ENCODE peak calls at places on chromosomes 13 and 19, in ten cellular contexts. One of them, this sample, is unnamed.

GRCh38 chr13:100828226-100828625 is 153.6 kb upstream of the TMTC4 start:
- DNase-seq in lower lobe of right lung: no peak
- DNase-seq in suprapubic skin: no peak
- DNase-seq in transverse colon: no peak
- DNase-seq in HepG2: peak
- DNase-seq in mucosa of descending colon: no peak
- DNase-seq in upper lobe of right lung: no peak
- DNase-seq in fibroblast of villous mesenchyme: no peak
- DNase-seq in GM12865: no peak
- DNase-seq in HFF-Myc: no peak
- DNase-seq in this sample: no peak

GRCh38 chr19:41244117-41244516 is 20.1 kb upstream of the HNRNPUL1 start:
- DNase-seq in mucosa of descending colon: no peak
- DNase-seq in transverse colon: no peak
- DNase-seq in lower lobe of right lung: no peak
- DNase-seq in fibroblast of villous mesenchyme: no peak
- DNase-seq in upper lobe of right lung: no peak
- DNase-seq in HFF-Myc: no peak
- DNase-seq in suprapubic skin: no peak
- DNase-seq in GM12865: no peak
- DNase-seq in HepG2: no peak
- DNase-seq in this sample: no peak

GRCh38 chr13:81591528-81592220 is 1250.7 kb upstream of the SPRY2 start:
- DNase-seq in suprapubic skin: no peak
- DNase-seq in HepG2: no peak
- DNase-seq in GM12865: no peak
- DNase-seq in lower lobe of right lung: no peak
- DNase-seq in fibroblast of villous mesenchyme: no peak
- DNase-seq in transverse colon: no peak
- DNase-seq in HFF-Myc: no peak
- DNase-seq in upper lobe of right lung: no peak
- DNase-seq in mucosa of descending colon: no peak
- DNase-seq in this sample: no peak

GRCh38 chr13:41544824-41545707 is 87.7 kb downstream of the RGCC start:
- DNase-seq in fibroblast of villous mesenchyme: no peak
- DNase-seq in transverse colon: no peak
- DNase-seq in lower lobe of right lung: no peak
- DNase-seq in HFF-Myc: no peak
- DNase-seq in HepG2: no peak
- DNase-seq in mucosa of descending colon: no peak
- DNase-seq in suprapubic skin: no peak
- DNase-seq in GM12865: no peak
- DNase-seq in upper lobe of right lung: no peak
- DNase-seq in this sample: no peak

GRCh38 chr19:17933414-17934129 is 757 bp downstream of the CCDC124 start:
- DNase-seq in HepG2: peak
- DNase-seq in fibroblast of villous mesenchyme: peak
- DNase-seq in HFF-Myc: no peak
- DNase-seq in mucosa of descending colon: no peak
- DNase-seq in GM12865: no peak
- DNase-seq in lower lobe of right lung: no peak
- DNase-seq in transverse colon: no peak
- DNase-seq in upper lobe of right lung: no peak
- DNase-seq in suprapubic skin: no peak
- DNase-seq in this sample: no peak

GRCh38 chr13:80379245-80379644 is 38.3 kb upstream of the SPRY2 start:
- DNase-seq in upper lobe of right lung: no peak
- DNase-seq in transverse colon: no peak
- DNase-seq in mucosa of descending colon: no peak
- DNase-seq in lower lobe of right lung: no peak
- DNase-seq in HFF-Myc: no peak
- DNase-seq in suprapubic skin: no peak
- DNase-seq in fibroblast of villous mesenchyme: peak
- DNase-seq in GM12865: no peak
- DNase-seq in HepG2: no peak
- DNase-seq in this sample: no peak

GRCh38 chr19:16496613-16496983 is 404 bp downstream of the C19orf44 start:
- DNase-seq in mucosa of descending colon: peak
- DNase-seq in transverse colon: peak
- DNase-seq in suprapubic skin: no peak
- DNase-seq in GM12865: no peak
- DNase-seq in fibroblast of villous mesenchyme: peak
- DNase-seq in lower lobe of right lung: no peak
- DNase-seq in upper lobe of right lung: peak
- DNase-seq in HepG2: no peak
- DNase-seq in HFF-Myc: no peak
- DNase-seq in this sample: no peak

GRCh38 chr13:102721800-102722231 is 27.0 kb upstream of the METTL21C start:
- DNase-seq in suprapubic skin: no peak
- DNase-seq in lower lobe of right lung: no peak
- DNase-seq in HepG2: no peak
- DNase-seq in fibroblast of villous mesenchyme: no peak
- DNase-seq in mucosa of descending colon: no peak
- DNase-seq in GM12865: peak
- DNase-seq in HFF-Myc: no peak
- DNase-seq in upper lobe of right lung: no peak
- DNase-seq in transverse colon: no peak
- DNase-seq in this sample: no peak

GRCh38 chr19:39438270-39438934 is 2.7 kb upstream of the RPS16 start:
- DNase-seq in upper lobe of right lung: no peak
- DNase-seq in HFF-Myc: no peak
- DNase-seq in suprapubic skin: no peak
- DNase-seq in lower lobe of right lung: no peak
- DNase-seq in HepG2: peak
- DNase-seq in fibroblast of villous mesenchyme: no peak
- DNase-seq in GM12865: no peak
- DNase-seq in transverse colon: no peak
- DNase-seq in mucosa of descending colon: no peak
- DNase-seq in this sample: no peak

GRCh38 chr19:629961-630714 is 3.2 kb downstream of the POLRMT start:
- DNase-seq in GM12865: no peak
- DNase-seq in upper lobe of right lung: no peak
- DNase-seq in mucosa of descending colon: no peak
- DNase-seq in HepG2: no peak
- DNase-seq in transverse colon: no peak
- DNase-seq in fibroblast of villous mesenchyme: no peak
- DNase-seq in suprapubic skin: no peak
- DNase-seq in lower lobe of right lung: no peak
- DNase-seq in HFF-Myc: no peak
- DNase-seq in this sample: no peak

GRCh38 chr19:44807652-44808462 is 1.0 kb upstream of the BCAM start:
- DNase-seq in HFF-Myc: no peak
- DNase-seq in HepG2: peak
- DNase-seq in suprapubic skin: no peak
- DNase-seq in transverse colon: peak
- DNase-seq in GM12865: no peak
- DNase-seq in mucosa of descending colon: no peak
- DNase-seq in fibroblast of villous mesenchyme: peak
- DNase-seq in upper lobe of right lung: peak
- DNase-seq in lower lobe of right lung: peak
- DNase-seq in this sample: peak

GRCh38 chr13:65872448-65872847 is 1357.7 kb downstream of the PCDH9 start:
- DNase-seq in upper lobe of right lung: no peak
- DNase-seq in fibroblast of villous mesenchyme: no peak
- DNase-seq in mucosa of descending colon: no peak
- DNase-seq in lower lobe of right lung: no peak
- DNase-seq in suprapubic skin: no peak
- DNase-seq in HFF-Myc: no peak
- DNase-seq in HepG2: no peak
- DNase-seq in GM12865: no peak
- DNase-seq in transverse colon: no peak
- DNase-seq in this sample: no peak

GRCh38 chr13:27607125-27607524 is 13.2 kb downstream of the LNX2 start:
- DNase-seq in suprapubic skin: no peak
- DNase-seq in HepG2: peak
- DNase-seq in GM12865: no peak
- DNase-seq in transverse colon: peak
- DNase-seq in upper lobe of right lung: no peak
- DNase-seq in fibroblast of villous mesenchyme: peak
- DNase-seq in mucosa of descending colon: no peak
- DNase-seq in HFF-Myc: peak
- DNase-seq in lower lobe of right lung: no peak
- DNase-seq in this sample: no peak

GRCh38 chr13:32878172-32878571 is 138.1 kb upstream of the KL start:
- DNase-seq in suprapubic skin: no peak
- DNase-seq in transverse colon: no peak
- DNase-seq in fibroblast of villous mesenchyme: peak
- DNase-seq in upper lobe of right lung: no peak
- DNase-seq in HepG2: no peak
- DNase-seq in lower lobe of right lung: no peak
- DNase-seq in HFF-Myc: no peak
- DNase-seq in mucosa of descending colon: no peak
- DNase-seq in GM12865: no peak
- DNase-seq in this sample: no peak

GRCh38 chr19:30479231-30479630 is 107.0 kb downstream of the ZNF536 start:
- DNase-seq in GM12865: no peak
- DNase-seq in suprapubic skin: no peak
- DNase-seq in transverse colon: peak
- DNase-seq in HFF-Myc: no peak
- DNase-seq in upper lobe of right lung: no peak
- DNase-seq in HepG2: no peak
- DNase-seq in mucosa of descending colon: no peak
- DNase-seq in fibroblast of villous mesenchyme: peak
- DNase-seq in lower lobe of right lung: no peak
- DNase-seq in this sample: no peak

DNA sequence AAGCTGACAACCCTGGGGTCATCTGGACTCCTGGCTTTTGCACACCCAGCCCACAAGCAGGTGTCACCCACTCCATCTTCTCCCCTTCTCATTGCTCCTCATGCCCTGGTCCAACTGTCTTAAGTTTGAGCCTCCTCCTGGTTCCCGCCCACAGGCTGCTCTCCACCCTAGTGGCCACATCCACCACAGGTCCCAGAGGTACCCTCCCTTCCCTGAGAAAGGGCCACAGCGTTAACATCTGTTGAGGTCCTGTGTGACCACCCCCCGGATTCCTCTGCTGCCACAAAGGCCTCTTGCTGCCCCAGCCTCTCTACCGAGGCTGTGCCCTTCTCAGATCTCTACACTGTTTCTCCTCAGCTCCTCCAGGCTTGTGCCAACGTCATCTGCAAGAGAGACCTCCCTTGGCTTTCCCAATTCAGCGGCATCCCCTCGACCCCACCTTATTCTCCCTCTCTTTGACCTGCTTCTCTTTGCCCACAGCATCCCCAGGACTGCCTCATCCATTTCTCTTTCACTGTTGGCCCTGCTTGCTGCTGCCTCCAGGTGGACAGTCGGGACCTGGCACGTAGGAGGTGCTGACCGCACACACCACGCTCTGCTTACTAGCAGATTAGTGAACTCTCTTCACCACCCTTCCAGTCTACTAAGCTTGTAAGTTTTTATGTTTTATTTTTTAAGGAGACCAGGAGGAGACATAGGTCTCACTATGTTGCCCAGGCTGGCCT is 33.3 kb downstream of the SUGP2 start:
- DNase-seq in fibroblast of villous mesenchyme: peak
- DNase-seq in mucosa of descending colon: no peak
- DNase-seq in suprapubic skin: no peak
- DNase-seq in HepG2: no peak
- DNase-seq in GM12865: no peak
- DNase-seq in lower lobe of right lung: no peak
- DNase-seq in transverse colon: no peak
- DNase-seq in upper lobe of right lung: no peak
- DNase-seq in HFF-Myc: no peak
- DNase-seq in this sample: no peak
- TF ChIP-seq CTCF in fibroblast of villous mesenchyme: peak
- TF ChIP-seq CTCF in mucosa of descending colon: no peak
- TF ChIP-seq CTCF in suprapubic skin: no peak
- TF ChIP-seq CTCF in HepG2: peak
- TF ChIP-seq CTCF in GM12865: no peak
- TF ChIP-seq CTCF in lower lobe of right lung: no peak
- TF ChIP-seq CTCF in transverse colon: no peak
- TF ChIP-seq CTCF in upper lobe of right lung: no peak
- TF ChIP-seq CTCF in HFF-Myc: peak
- TF ChIP-seq CTCF in this sample: peak

GRCh38 chr13:96025283-96025682 is 27.9 kb downstream of the UGGT2 start:
- DNase-seq in transverse colon: no peak
- DNase-seq in fibroblast of villous mesenchyme: no peak
- DNase-seq in suprapubic skin: no peak
- DNase-seq in lower lobe of right lung: no peak
- DNase-seq in upper lobe of right lung: no peak
- DNase-seq in HFF-Myc: no peak
- DNase-seq in HepG2: no peak
- DNase-seq in mucosa of descending colon: no peak
- DNase-seq in GM12865: no peak
- DNase-seq in this sample: no peak
- TF ChIP-seq CTCF in transverse colon: no peak
- TF ChIP-seq CTCF in fibroblast of villous mesenchyme: no peak
- TF ChIP-seq CTCF in suprapubic skin: no peak
- TF ChIP-seq CTCF in lower lobe of right lung: no peak
- TF ChIP-seq CTCF in upper lobe of right lung: no peak
- TF ChIP-seq CTCF in HFF-Myc: no peak
- TF ChIP-seq CTCF in HepG2: no peak
- TF ChIP-seq CTCF in mucosa of descending colon: no peak
- TF ChIP-seq CTCF in GM12865: no peak
- TF ChIP-seq CTCF in this sample: no peak

GRCh38 chr19:14091086-14091884 is 734 bp upstream of the SAMD1 start:
- DNase-seq in lower lobe of right lung: peak
- DNase-seq in fibroblast of villous mesenchyme: peak
- DNase-seq in mucosa of descending colon: peak
- DNase-seq in transverse colon: peak
- DNase-seq in HFF-Myc: no peak
- DNase-seq in GM12865: peak
- DNase-seq in upper lobe of right lung: peak
- DNase-seq in suprapubic skin: no peak
- DNase-seq in HepG2: peak
- DNase-seq in this sample: peak
- TF ChIP-seq CTCF in lower lobe of right lung: peak
- TF ChIP-seq CTCF in fibroblast of villous mesenchyme: peak
- TF ChIP-seq CTCF in mucosa of descending colon: no peak
- TF ChIP-seq CTCF in transverse colon: peak
- TF ChIP-seq CTCF in HFF-Myc: peak
- TF ChIP-seq CTCF in GM12865: peak
- TF ChIP-seq CTCF in upper lobe of right lung: peak
- TF ChIP-seq CTCF in suprapubic skin: no peak
- TF ChIP-seq CTCF in HepG2: peak
- TF ChIP-seq CTCF in this sample: peak

GRCh38 chr19:55096061-55096701 is 20.5 kb downstream of the EPS8L1 start:
- DNase-seq in fibroblast of villous mesenchyme: no peak
- DNase-seq in GM12865: no peak
- DNase-seq in HFF-Myc: no peak
- DNase-seq in suprapubic skin: no peak
- DNase-seq in HepG2: no peak
- DNase-seq in lower lobe of right lung: no peak
- DNase-seq in mucosa of descending colon: no peak
- DNase-seq in upper lobe of right lung: no peak
- DNase-seq in transverse colon: no peak
- DNase-seq in this sample: no peak
- TF ChIP-seq CTCF in fibroblast of villous mesenchyme: no peak
- TF ChIP-seq CTCF in GM12865: no peak
- TF ChIP-seq CTCF in HFF-Myc: no peak
- TF ChIP-seq CTCF in suprapubic skin: no peak
- TF ChIP-seq CTCF in HepG2: no peak
- TF ChIP-seq CTCF in lower lobe of right lung: no peak
- TF ChIP-seq CTCF in mucosa of descending colon: no peak
- TF ChIP-seq CTCF in upper lobe of right lung: no peak
- TF ChIP-seq CTCF in transverse colon: no peak
- TF ChIP-seq CTCF in this sample: no peak

GRCh38 chr19:45927565-45928261 is 13.1 kb upstream of the NANOS2 start:
- DNase-seq in lower lobe of right lung: peak
- DNase-seq in upper lobe of right lung: peak
- DNase-seq in HFF-Myc: peak
- DNase-seq in fibroblast of villous mesenchyme: peak
- DNase-seq in suprapubic skin: peak
- DNase-seq in mucosa of descending colon: peak
- DNase-seq in transverse colon: peak
- DNase-seq in HepG2: peak
- DNase-seq in GM12865: peak
- DNase-seq in this sample: peak
- TF ChIP-seq CTCF in lower lobe of right lung: no peak
- TF ChIP-seq CTCF in upper lobe of right lung: no peak
- TF ChIP-seq CTCF in HFF-Myc: no peak
- TF ChIP-seq CTCF in fibroblast of villous mesenchyme: no peak
- TF ChIP-seq CTCF in suprapubic skin: no peak
- TF ChIP-seq CTCF in mucosa of descending colon: no peak
- TF ChIP-seq CTCF in transverse colon: peak
- TF ChIP-seq CTCF in HepG2: peak
- TF ChIP-seq CTCF in GM12865: no peak
- TF ChIP-seq CTCF in this sample: peak

This sample was measured in neural crest cell.